ENCODE peak calls at places on chromosome 20, in eight cellular contexts. D is T-helper 9 cell; E is EH; H is CD4-positive, alpha-beta T cell; O is HAP-1; I is endothelial cell; M is epithelial cell of prostate; R is ascending aorta. B is an unnamed sample.

GRCh38 chr20:35831029-35831428 is 59.2 kb downstream of the PHF20 start:
- DNase-seq in D (no peak), E (peak), H (no peak), O (no peak), I (no peak), M (no peak), R (no peak), B (no peak)

GRCh38 chr20:19823216-19823615 is 65.2 kb downstream of the RIN2 start:
- DNase-seq in D (no peak), E (no peak), H (no peak), O (no peak), I (no peak), M (no peak), R (no peak), B (no peak)

GRCh38 chr20:6959900-6960312 is 192.4 kb downstream of the BMP2 start:
- DNase-seq in D (no peak), E (no peak), H (no peak), O (no peak), I (no peak), M (peak), R (no peak), B (no peak)

GRCh38 chr20:16020971-16021370 is 552.3 kb downstream of the KIF16B start:
- DNase-seq in D (no peak), E (peak), H (no peak), O (no peak), I (no peak), M (peak), R (no peak), B (no peak)

GRCh38 chr20:48467622-48468021 is 360.2 kb downstream of the PREX1 start:
- DNase-seq in D (no peak), E (peak), H (no peak), O (no peak), I (no peak), M (no peak), R (no peak), B (no peak)

GRCh38 chr20:64212750-64213149 is 42.8 kb upstream of the PCMTD2 start:
- DNase-seq in D (no peak), E (peak), H (no peak), O (no peak), I (no peak), M (no peak), R (no peak), B (peak)

GRCh38 chr20:40897177-40897700 is 131.4 kb upstream of the TOP1 start:
- DNase-seq in D (no peak), E (peak), H (no peak), O (no peak), I (no peak), M (no peak), R (no peak), B (peak)

GRCh38 chr20:24341781-24342180 is 127.6 kb upstream of the SYNDIG1 start:
- DNase-seq in D (no peak), E (peak), H (no peak), O (no peak), I (no peak), M (no peak), R (no peak), B (no peak)

GRCh38 chr20:49896204-49896603 is 19.1 kb downstream of the SPATA2 start:
- DNase-seq in D (no peak), E (no peak), H (no peak), O (no peak), I (no peak), M (no peak), R (no peak), B (no peak)

GRCh38 chr20:50274570-50275430 is 84.2 kb downstream of the CEBPB start:
- DNase-seq in D (no peak), E (no peak), H (no peak), O (no peak), I (no peak), M (no peak), R (peak), B (no peak)

GRCh38 chr20:45363611-45364492 is 896 bp downstream of the SYS1 start:
- DNase-seq in D (no peak), E (no peak), H (no peak), O (no peak), I (no peak), M (no peak), R (no peak), B (no peak)